ENCODE peak calls at places on chromosomes 12 and 14, in four cellular contexts. R is GM12878, F is K562, E is HCT116. K is an unnamed sample. For H3K79me2, the result is how much of the 10 kb centered on the place peaks cover.

GRCh38 chr14:101707863-101708620 is 53.5 kb upstream of the PPP2R5C start:
- DNase-seq in F (no peak), E (no peak), R (no peak), K (no peak)

GRCh38 chr14:51491036-51491545 is 160.6 kb upstream of the FRMD6 start:
- DNase-seq in E (no peak), R (no peak), F (no peak), K (no peak)

GRCh38 chr12:111636209-111636928 is 37.3 kb upstream of the ATXN2 start:
- DNase-seq in R (no peak), E (no peak), F (peak), K (peak)

GRCh38 chr12:102479099-102479887 is 1.1 kb downstream of the IGF1 start:
- DNase-seq in R (peak), E (no peak), F (no peak), K (peak)

GRCh38 chr12:46406352-46407027 is 33.9 kb upstream of the SLC38A2 start:
- DNase-seq in R (no peak), F (no peak), E (no peak), K (no peak)

GRCh38 chr12:121602766-121603165 is 21.9 kb upstream of the KDM2B start:
- DNase-seq in R (no peak), E (no peak), F (no peak), K (no peak)

GRCh38 chr12:30015661-30016060 is 231.9 kb upstream of the TMTC1 start:
- DNase-seq in F (no peak), E (no peak), R (no peak), K (no peak)

GRCh38 chr12:84508325-84508861 is 404.2 kb downstream of the SLC6A15 start:
- DNase-seq in F (no peak), E (peak), R (no peak), K (peak)

GRCh38 chr12:13293086-13293485 is 96.6 kb downstream of the EMP1 start:
- DNase-seq in E (no peak), R (no peak), F (no peak), K (no peak)

GRCh38 chr12:8681129-8681902 is 16.5 kb upstream of the RIMKLB start:
- DNase-seq in F (no peak), R (no peak), E (no peak), K (peak)

GRCh38 chr12:12983420-12984035 is 16.5 kb downstream of the HEBP1 start:
- DNase-seq in F (peak), E (peak), R (no peak), K (peak)

GRCh38 chr14:99764222-99764706 is 28.9 kb upstream of the EML1 start:
- DNase-seq in E (no peak), R (no peak), F (no peak), K (no peak)

GRCh38 chr14:22265319-22266140 is 323.5 kb downstream of the DAD1 start:
- DNase-seq in F (no peak), E (no peak), R (no peak), K (peak)

GRCh38 chr12:75837700-75838099 is 193.9 kb downstream of the PHLDA1 start:
- DNase-seq in F (peak), E (no peak), R (no peak), K (no peak)

GRCh38 chr14:105865266-105865903 is 339.0 kb downstream of the TMEM121 start:
- DNase-seq in R (no peak), F (no peak), E (no peak), K (no peak)

GRCh38 chr12:13661005-13661887 is 320.2 kb downstream of the GRIN2B start:
- DNase-seq in E (peak), F (peak), R (peak), K (peak)

GRCh38 chr14:102901633-102902032 is 20.8 kb upstream of the AMN start:
- DNase-seq in F (no peak), E (no peak), R (peak), K (no peak)

GRCh38 chr14:66092748-66093147 is 393.4 kb upstream of the CCDC196 start:
- DNase-seq in R (no peak), E (no peak), F (no peak), K (no peak)

GRCh38 chr14:86723254-86723624 is 1193.3 kb downstream of the FLRT2 start:
- DNase-seq in E (no peak), R (no peak), F (no peak), K (no peak)
- TF ChIP-seq REST in E (no peak), R (no peak), F (no peak), K (no peak)

DNA sequence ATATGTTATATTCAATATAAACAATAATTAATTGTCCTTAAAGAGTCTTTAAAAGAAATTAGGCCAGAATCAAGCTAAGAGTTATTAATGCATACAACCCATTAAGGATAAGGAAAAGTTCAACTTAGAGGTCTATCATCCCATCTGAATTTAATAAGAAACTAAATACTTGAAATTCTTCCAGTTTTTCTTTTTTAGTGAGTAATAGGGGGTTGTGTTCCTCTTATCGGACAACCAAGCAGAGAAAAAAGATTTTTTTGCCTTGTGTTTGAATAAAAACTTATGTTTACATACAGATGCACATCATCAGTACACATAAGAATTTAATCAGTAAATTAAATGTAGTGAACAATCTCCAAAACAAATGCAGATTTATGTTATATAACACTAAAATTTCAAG is 32.5 kb downstream of the PAWR start:
- DNase-seq in R (no peak), F (no peak), E (no peak), K (no peak)
- H3K79me2 ChIP-seq in R (under half), F (under half), E (half or more), K (half or more)

DNA sequence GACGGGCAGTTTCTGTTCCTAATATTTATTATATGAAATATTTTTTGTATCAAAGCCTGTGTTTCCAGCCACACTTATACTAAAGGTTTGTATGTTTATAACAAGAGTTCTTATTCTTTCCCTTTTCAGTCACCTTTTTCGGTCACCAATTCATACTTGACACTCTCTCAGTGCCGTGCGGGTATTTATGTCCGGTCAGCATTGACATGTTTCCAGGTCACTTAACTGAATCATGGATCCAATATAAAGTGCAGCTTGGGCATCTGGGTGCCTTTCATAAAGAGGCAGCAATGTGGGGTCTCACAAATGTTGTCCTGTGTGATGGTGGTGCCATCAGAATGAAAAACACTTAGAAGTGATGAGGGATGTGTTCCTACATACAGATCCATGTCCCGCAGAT is 141.3 kb downstream of the ERC1 start:
- DNase-seq in R (no peak), F (no peak), E (no peak), K (no peak)
- TF ChIP-seq REST in R (no peak), F (no peak), E (no peak), K (no peak)

GRCh38 chr14:91365552-91365951 is 52.1 kb downstream of the CCDC88C start:
- DNase-seq in E (no peak), F (no peak), R (no peak), K (no peak)
- H3K79me2 ChIP-seq in E (under half), F (under half), R (half or more), K (half or more)

GRCh38 chr12:118109088-118109487 is 5.3 kb upstream of the VSIG10 start:
- DNase-seq in F (no peak), R (no peak), E (no peak), K (no peak)
- TF ChIP-seq REST in F (no peak), R (peak), E (no peak), K (peak)

GRCh38 chr12:31300341-31300740 is 25.6 kb downstream of the SINHCAF start:
- DNase-seq in E (no peak), R (no peak), F (no peak), K (no peak)
- H3K79me2 ChIP-seq in E (half or more), R (half or more), F (half or more), K (half or more)

DNA sequence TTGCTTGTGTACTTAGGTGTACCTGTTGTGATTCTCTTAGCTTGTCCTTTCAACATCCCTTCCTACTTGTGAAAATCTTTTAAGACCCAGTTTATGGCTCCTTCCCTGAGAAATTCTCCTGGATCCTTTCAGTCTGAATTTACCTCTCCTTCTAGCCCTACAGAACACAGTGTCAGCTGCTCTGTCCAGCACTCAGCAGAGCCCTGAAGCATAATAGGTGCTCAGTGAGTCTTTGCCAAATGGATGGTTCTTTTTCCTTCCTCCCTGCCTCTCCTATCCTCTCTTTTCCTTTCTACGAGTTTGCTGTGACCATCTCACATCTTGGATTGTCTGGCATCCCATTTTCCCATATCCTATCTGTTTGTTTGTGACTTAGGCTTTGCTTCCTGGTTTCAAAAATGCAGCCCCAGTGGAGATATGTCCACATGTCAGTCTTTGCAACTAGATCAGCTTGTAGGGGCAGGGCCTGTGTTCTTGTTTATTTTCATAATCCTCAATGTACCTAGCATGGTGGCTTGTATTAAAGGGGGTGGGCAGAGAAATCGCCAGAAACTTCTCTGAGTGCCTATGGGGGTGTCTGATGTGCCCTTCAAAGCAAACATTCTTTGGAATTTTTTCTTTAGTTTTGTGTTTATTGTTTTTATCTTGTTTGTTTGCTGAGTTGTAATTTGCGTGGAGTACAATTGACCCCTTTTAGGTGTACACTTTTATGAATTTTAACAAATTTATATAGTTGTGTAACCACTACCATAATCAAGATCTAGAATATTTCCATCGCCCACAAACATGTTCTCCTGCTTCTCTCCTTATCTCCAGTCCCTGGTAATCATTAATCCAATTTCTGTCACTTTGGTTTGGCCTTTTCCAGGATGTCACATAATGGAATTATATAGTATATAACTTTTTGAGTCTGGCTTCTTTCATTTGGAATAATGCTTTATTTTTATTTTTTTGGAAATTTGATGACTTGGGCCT is 62.8 kb downstream of the SMOC1 start:
- DNase-seq in F (no peak), E (no peak), R (no peak), K (no peak)
- TF ChIP-seq REST in F (no peak), E (no peak), R (no peak), K (no peak)

GRCh38 chr12:106094304-106094703 is 44.5 kb downstream of the NUAK1 start:
- DNase-seq in E (no peak), F (no peak), R (no peak), K (no peak)
- H3K79me2 ChIP-seq in E (under half), F (under half), R (under half), K (under half)